ENCODE peak calls at places on chromosomes 5 and 9, in six cellular contexts. One of them, this sample, is unnamed.

GRCh38 chr9:73039253-73039915 is 86.5 kb upstream of the ALDH1A1 start:
- DNase-seq in breast epithelium: peak; percentile 57
- DNase-seq in AG09309: no peak
- DNase-seq in psoas muscle: no peak
- DNase-seq in lower leg skin: no peak
- DNase-seq in kidney: no peak
- DNase-seq in this sample: peak; percentile 76

GRCh38 chr5:154406231-154406630 is 39.6 kb upstream of the SAP30L start:
- DNase-seq in breast epithelium: no peak
- DNase-seq in AG09309: peak; percentile 54
- DNase-seq in psoas muscle: no peak
- DNase-seq in lower leg skin: peak; percentile 59
- DNase-seq in kidney: no peak
- DNase-seq in this sample: no peak

GRCh38 chr5:172701336-172702061 is 60.4 kb downstream of the NEURL1B start:
- DNase-seq in breast epithelium: no peak
- DNase-seq in AG09309: no peak
- DNase-seq in psoas muscle: no peak
- DNase-seq in lower leg skin: no peak
- DNase-seq in kidney: peak; percentile 41
- DNase-seq in this sample: no peak

GRCh38 chr5:150764530-150764929 is 5.7 kb upstream of the DCTN4 start:
- DNase-seq in breast epithelium: no peak
- DNase-seq in AG09309: no peak
- DNase-seq in psoas muscle: no peak
- DNase-seq in lower leg skin: no peak
- DNase-seq in kidney: no peak
- DNase-seq in this sample: no peak

GRCh38 chr5:79109527-79110492 is 1.8 kb upstream of the BHMT start:
- DNase-seq in breast epithelium: no peak
- DNase-seq in AG09309: no peak
- DNase-seq in psoas muscle: peak; percentile 21
- DNase-seq in lower leg skin: no peak
- DNase-seq in kidney: no peak
- DNase-seq in this sample: no peak

GRCh38 chr9:18699749-18700148 is 225.8 kb downstream of the ADAMTSL1 start:
- DNase-seq in breast epithelium: no peak
- DNase-seq in AG09309: no peak
- DNase-seq in psoas muscle: no peak
- DNase-seq in lower leg skin: no peak
- DNase-seq in kidney: no peak
- DNase-seq in this sample: no peak

GRCh38 chr5:530556-530955 is 6.3 kb upstream of the SLC9A3 start:
- DNase-seq in breast epithelium: no peak
- DNase-seq in AG09309: no peak
- DNase-seq in psoas muscle: peak; percentile 2
- DNase-seq in lower leg skin: no peak
- DNase-seq in kidney: peak; percentile 75
- DNase-seq in this sample: no peak

GRCh38 chr5:179166886-179167841 is 107.0 kb downstream of the ZNF354C start:
- DNase-seq in breast epithelium: no peak
- DNase-seq in AG09309: no peak
- DNase-seq in psoas muscle: peak; percentile 58
- DNase-seq in lower leg skin: no peak
- DNase-seq in kidney: peak; percentile 80
- DNase-seq in this sample: peak; percentile 81

GRCh38 chr5:59661939-59662615 is 231.4 kb downstream of the PDE4D start:
- DNase-seq in breast epithelium: no peak
- DNase-seq in AG09309: no peak
- DNase-seq in psoas muscle: no peak
- DNase-seq in lower leg skin: no peak
- DNase-seq in kidney: no peak
- DNase-seq in this sample: peak; percentile 43

GRCh38 chr5:1669276-1670155 is 130.1 kb downstream of the MRPL36 start:
- DNase-seq in breast epithelium: peak; percentile 15
- DNase-seq in AG09309: no peak
- DNase-seq in psoas muscle: no peak
- DNase-seq in lower leg skin: peak; percentile 84
- DNase-seq in kidney: peak; percentile 41
- DNase-seq in this sample: no peak

GRCh38 chr9:123191260-123191659 is 77.1 kb downstream of the STRBP start:
- DNase-seq in breast epithelium: no peak
- DNase-seq in AG09309: no peak
- DNase-seq in psoas muscle: no peak
- DNase-seq in lower leg skin: no peak
- DNase-seq in kidney: no peak
- DNase-seq in this sample: no peak

GRCh38 chr5:141493500-141494422 is 4.9 kb downstream of the PCDHGC5 start:
- DNase-seq in breast epithelium: peak; percentile 44
- DNase-seq in AG09309: no peak
- DNase-seq in psoas muscle: no peak
- DNase-seq in lower leg skin: peak; percentile 81
- DNase-seq in kidney: no peak
- DNase-seq in this sample: peak; percentile 55

GRCh38 chr5:7850241-7850532 is 746 bp downstream of the CFAP90 start:
- DNase-seq in breast epithelium: no peak
- DNase-seq in AG09309: no peak
- DNase-seq in psoas muscle: no peak
- DNase-seq in lower leg skin: no peak
- DNase-seq in kidney: peak; percentile 84
- DNase-seq in this sample: no peak

GRCh38 chr5:143886621-143887301 is 74.8 kb downstream of the HMHB1 start:
- DNase-seq in breast epithelium: no peak
- DNase-seq in AG09309: no peak
- DNase-seq in psoas muscle: no peak
- DNase-seq in lower leg skin: no peak
- DNase-seq in kidney: no peak
- DNase-seq in this sample: peak; percentile 27

GRCh38 chr5:143888912-143889311 is 77.0 kb downstream of the HMHB1 start:
- DNase-seq in breast epithelium: no peak
- DNase-seq in AG09309: no peak
- DNase-seq in psoas muscle: no peak
- DNase-seq in lower leg skin: no peak
- DNase-seq in kidney: no peak
- DNase-seq in this sample: no peak

GRCh38 chr5:143889986-143890385 is 78.0 kb downstream of the HMHB1 start:
- DNase-seq in breast epithelium: no peak
- DNase-seq in AG09309: peak; percentile 96
- DNase-seq in psoas muscle: no peak
- DNase-seq in lower leg skin: no peak
- DNase-seq in kidney: no peak
- DNase-seq in this sample: peak; percentile 44

GRCh38 chr5:143887901-143888648 is 76.1 kb downstream of the HMHB1 start:
- DNase-seq in breast epithelium: no peak
- DNase-seq in AG09309: peak; percentile 83
- DNase-seq in psoas muscle: no peak
- DNase-seq in lower leg skin: no peak
- DNase-seq in kidney: no peak
- DNase-seq in this sample: peak; percentile 40

GRCh38 chr5:143887302-143887638 is 75.3 kb downstream of the HMHB1 start:
- DNase-seq in breast epithelium: peak; percentile 26
- DNase-seq in AG09309: peak; percentile 51
- DNase-seq in psoas muscle: peak; percentile 32
- DNase-seq in lower leg skin: no peak
- DNase-seq in kidney: peak; percentile 78
- DNase-seq in this sample: peak; percentile 53
- H3K4me3 ChIP-seq in breast epithelium: no peak overlapping the region
- H3K4me3 ChIP-seq in AG09309: no peak overlapping the region
- H3K4me3 ChIP-seq in psoas muscle: no peak overlapping the region
- H3K4me3 ChIP-seq in lower leg skin: no peak overlapping the region
- H3K4me3 ChIP-seq in kidney: no peak overlapping the region
- H3K4me3 ChIP-seq in this sample: no peak overlapping the region

GRCh38 chr9:136802321-136802720 is 5.4 kb upstream of the RABL6 start:
- DNase-seq in breast epithelium: no peak
- DNase-seq in AG09309: no peak
- DNase-seq in psoas muscle: no peak
- DNase-seq in lower leg skin: no peak
- DNase-seq in kidney: peak; percentile 46
- DNase-seq in this sample: no peak

GRCh38 chr9:136798708-136799078 is 2.6 kb downstream of the CCDC183 start:
- DNase-seq in breast epithelium: no peak
- DNase-seq in AG09309: no peak
- DNase-seq in psoas muscle: no peak
- DNase-seq in lower leg skin: no peak
- DNase-seq in kidney: peak; percentile 68
- DNase-seq in this sample: no peak

GRCh38 chr9:136799079-136799853 is 3.1 kb downstream of the CCDC183 start:
- DNase-seq in breast epithelium: no peak
- DNase-seq in AG09309: no peak
- DNase-seq in psoas muscle: no peak
- DNase-seq in lower leg skin: no peak
- DNase-seq in kidney: peak; percentile 81
- DNase-seq in this sample: no peak

GRCh38 chr9:136796238-136796774 is at the start of gene CCDC183:
- DNase-seq in breast epithelium: no peak
- DNase-seq in AG09309: no peak
- DNase-seq in psoas muscle: no peak
- DNase-seq in lower leg skin: no peak
- DNase-seq in kidney: no peak
- DNase-seq in this sample: no peak

DNA sequence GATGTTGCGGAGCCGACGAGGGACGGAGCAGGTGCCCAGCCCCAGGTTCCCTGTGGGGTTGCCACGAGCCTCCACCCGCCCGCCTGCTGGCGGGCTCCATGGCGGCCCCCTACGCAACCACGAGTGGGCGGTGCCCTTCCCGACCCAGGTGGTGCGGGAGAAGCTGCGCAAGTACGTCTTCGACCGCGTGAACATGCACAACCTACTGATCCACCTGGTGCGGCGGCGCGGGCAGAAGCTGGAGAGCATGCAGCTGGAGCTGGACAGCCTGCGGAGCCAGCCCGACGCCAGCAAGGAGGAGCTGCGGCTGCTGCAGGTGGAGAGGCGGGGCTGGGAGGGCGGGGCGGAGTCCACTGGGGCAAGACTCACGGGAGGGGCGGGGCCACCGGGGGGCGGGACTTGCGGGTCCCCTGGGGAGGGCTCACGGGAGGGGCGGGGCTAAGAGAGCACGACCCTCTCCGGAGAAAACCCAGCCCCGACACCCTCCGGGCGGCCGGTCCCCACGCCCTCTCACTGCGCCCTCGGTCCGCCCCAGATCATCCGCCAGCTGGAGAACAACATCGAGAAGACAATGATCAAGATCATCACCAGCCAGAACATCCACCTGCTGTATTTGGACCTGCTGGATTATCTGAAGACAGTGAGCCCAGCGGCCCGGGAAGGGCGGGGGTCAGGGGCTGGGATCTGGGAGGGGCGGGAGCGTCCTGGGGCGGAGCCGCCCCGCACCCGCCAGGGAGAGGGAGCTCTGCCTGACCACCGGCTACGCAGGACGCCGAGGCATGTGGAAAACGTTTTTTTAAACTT is 3.9 kb downstream of the CCDC183 start:
- DNase-seq in breast epithelium: peak; percentile 88
- DNase-seq in AG09309: no peak
- DNase-seq in psoas muscle: peak; percentile 69
- DNase-seq in lower leg skin: peak; percentile 95
- DNase-seq in kidney: peak; percentile 96
- DNase-seq in this sample: peak; percentile 50
- H3K4me3 ChIP-seq in breast epithelium: peak overlapping the region; percentile 65
- H3K4me3 ChIP-seq in AG09309: no peak overlapping the region
- H3K4me3 ChIP-seq in psoas muscle: peak overlapping the region; percentile 49
- H3K4me3 ChIP-seq in lower leg skin: no peak overlapping the region
- H3K4me3 ChIP-seq in kidney: peak overlapping the region; percentile 53
- H3K4me3 ChIP-seq in this sample: peak overlapping the region; percentile 32

GRCh38 chr5:115842089-115842881 is 550 bp downstream of the AP3S1 start:
- DNase-seq in breast epithelium: no peak
- DNase-seq in AG09309: no peak
- DNase-seq in psoas muscle: no peak
- DNase-seq in lower leg skin: no peak
- DNase-seq in kidney: peak; percentile 93
- DNase-seq in this sample: peak; percentile 63

GRCh38 chr5:115844321-115844817 is 2.6 kb downstream of the AP3S1 start:
- DNase-seq in breast epithelium: no peak
- DNase-seq in AG09309: no peak
- DNase-seq in psoas muscle: no peak
- DNase-seq in lower leg skin: no peak
- DNase-seq in kidney: no peak
- DNase-seq in this sample: no peak

GRCh38 chr5:115841382-115842088 is at the start of the genes AP3S1 and ATG12:
- DNase-seq in breast epithelium: peak; percentile 87
- DNase-seq in AG09309: peak; percentile 64
- DNase-seq in psoas muscle: peak; percentile 92
- DNase-seq in lower leg skin: peak; percentile 98
- DNase-seq in kidney: peak; percentile 97
- DNase-seq in this sample: peak; percentile 93

GRCh38 chr5:115842952-115843351 is 1.2 kb downstream of the AP3S1 start:
- DNase-seq in breast epithelium: no peak
- DNase-seq in AG09309: no peak
- DNase-seq in psoas muscle: no peak
- DNase-seq in lower leg skin: no peak
- DNase-seq in kidney: no peak
- DNase-seq in this sample: no peak

DNA sequence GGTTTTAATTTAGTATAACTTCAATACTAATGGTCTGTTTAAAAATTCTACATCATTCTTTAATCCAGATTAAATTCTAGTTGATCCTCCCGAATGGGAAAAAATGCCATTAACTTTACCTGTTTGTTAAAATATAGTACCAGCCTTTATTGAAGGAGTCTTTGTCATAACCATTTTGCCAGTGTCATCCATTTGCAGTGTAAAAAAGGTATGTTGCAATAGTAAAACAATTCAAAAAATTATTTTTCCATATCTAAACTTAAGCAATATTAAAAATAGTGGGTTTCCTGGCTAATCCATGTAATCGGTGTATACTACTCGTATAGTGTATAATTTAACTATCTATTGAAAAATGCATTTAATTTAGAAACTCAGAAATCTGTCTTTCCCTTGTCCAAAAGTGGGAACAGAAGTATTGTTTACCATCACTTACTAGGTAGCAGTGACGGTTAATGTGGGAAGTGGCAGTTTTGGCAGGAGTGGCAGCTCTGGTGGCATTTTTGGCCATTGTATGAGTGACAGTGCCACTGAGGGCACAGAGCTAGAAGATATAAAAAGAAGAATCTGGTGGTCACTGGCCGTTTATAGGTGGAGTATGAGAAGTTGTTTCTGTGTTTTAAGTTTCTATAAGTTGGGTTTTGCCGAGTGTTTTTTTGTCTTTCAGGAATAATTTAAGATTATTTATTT is 1.9 kb downstream of the AP3S1 start:
- DNase-seq in breast epithelium: no peak
- DNase-seq in AG09309: no peak
- DNase-seq in psoas muscle: no peak
- DNase-seq in lower leg skin: no peak
- DNase-seq in kidney: no peak
- DNase-seq in this sample: no peak
- H3K4me3 ChIP-seq in breast epithelium: peak overlapping the region; percentile 78
- H3K4me3 ChIP-seq in AG09309: peak overlapping the region; percentile 83
- H3K4me3 ChIP-seq in psoas muscle: peak overlapping the region; percentile 87
- H3K4me3 ChIP-seq in lower leg skin: no peak overlapping the region
- H3K4me3 ChIP-seq in kidney: peak overlapping the region; percentile 96
- H3K4me3 ChIP-seq in this sample: peak overlapping the region; percentile 86

DNA sequence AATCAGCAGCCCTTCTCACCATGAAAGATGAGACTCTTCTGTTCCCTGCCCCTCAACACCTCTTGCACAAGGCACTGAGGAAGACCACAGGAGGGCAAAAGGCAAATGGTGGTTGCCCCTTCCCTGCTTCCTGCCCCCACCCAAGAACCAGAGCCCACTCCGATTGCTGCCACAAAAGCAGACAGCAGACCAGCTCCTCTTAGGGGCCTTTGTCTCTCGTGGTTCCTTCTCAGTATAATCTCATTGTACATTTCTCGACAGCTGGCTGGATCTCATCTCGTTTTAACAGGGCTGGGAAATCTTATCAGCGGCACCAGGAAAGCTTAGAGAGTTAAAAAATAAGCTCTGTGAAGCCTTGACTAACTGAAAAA is 1.1 kb downstream of the MVB12B start:
- DNase-seq in breast epithelium: no peak
- DNase-seq in AG09309: no peak
- DNase-seq in psoas muscle: no peak
- DNase-seq in lower leg skin: no peak
- DNase-seq in kidney: no peak
- DNase-seq in this sample: no peak
- H3K4me3 ChIP-seq in breast epithelium: peak overlapping the region; percentile 89
- H3K4me3 ChIP-seq in AG09309: peak overlapping the region; percentile 68
- H3K4me3 ChIP-seq in psoas muscle: peak overlapping the region; percentile 78
- H3K4me3 ChIP-seq in lower leg skin: no peak overlapping the region
- H3K4me3 ChIP-seq in kidney: peak overlapping the region; percentile 74
- H3K4me3 ChIP-seq in this sample: peak overlapping the region; percentile 55